ENCODE peak calls at places on chromosomes 4 and X, in five cellular contexts. H is foreskin keratinocyte, G is OCI-LY7, K is mammary epithelial cell, P is thoracic aorta. U is an unnamed sample.

GRCh38 chr4:31998807-31999206 is 1278.6 kb downstream of the PCDH7 start:
- DNase-seq in G (no peak), K (no peak), H (no peak), P (no peak), U (no peak)

GRCh38 chr4:159158083-159158617 is 55.3 kb downstream of the RAPGEF2 start:
- DNase-seq in H (no peak), P (no peak), K (no peak), G (no peak), U (no peak)

GRCh38 chrX:40331766-40332165 is 234.0 kb upstream of the BCOR start:
- DNase-seq in H (no peak), K (no peak), G (no peak), P (no peak), U (no peak)

GRCh38 chr4:147645099-147645498 is 27.9 kb downstream of the TMEM184C start:
- DNase-seq in P (no peak), H (no peak), G (no peak), K (no peak), U (no peak)

GRCh38 chrX:55546956-55547355 is 57.3 kb upstream of the USP51 start:
- DNase-seq in K (no peak), P (no peak), H (no peak), G (no peak), U (no peak)

GRCh38 chrX:148567229-148567628 is 66.8 kb downstream of the AFF2 start:
- DNase-seq in K (peak), G (no peak), H (no peak), P (no peak), U (no peak)

GRCh38 chrX:38018734-38019410 is 12.5 kb downstream of the SYTL5 start:
- DNase-seq in G (no peak), H (no peak), P (no peak), K (no peak), U (no peak)

GRCh38 chr4:78068481-78068880 is 11.4 kb downstream of the FRAS1 start:
- DNase-seq in P (no peak), K (no peak), G (no peak), H (no peak), U (no peak)

GRCh38 chr4:25368315-25368714 is 8.7 kb upstream of the ANAPC4 start:
- DNase-seq in P (no peak), H (no peak), G (no peak), K (no peak), U (no peak)

GRCh38 chr4:78396613-78397291 is 154.8 kb upstream of the ANXA3 start:
- DNase-seq in K (no peak), G (no peak), P (no peak), H (no peak), U (no peak)

GRCh38 chr4:7423391-7423790 is 11.3 kb downstream of the PSAPL1 start:
- DNase-seq in K (no peak), H (no peak), G (no peak), P (no peak), U (no peak)

GRCh38 chr4:77777135-77777777 is 41.9 kb downstream of the CNOT6L start:
- DNase-seq in H (peak), K (peak), P (no peak), G (no peak), U (no peak)

GRCh38 chr4:69881173-69881773 is 21.3 kb upstream of the SULT1E1 start:
- DNase-seq in H (no peak), P (no peak), G (peak), K (peak), U (no peak)

GRCh38 chr4:126916626-126917140 is 716.1 kb upstream of the INTU start:
- DNase-seq in K (peak), H (no peak), P (no peak), G (no peak), U (no peak)

GRCh38 chrX:123959281-123960063 is 2.0 kb upstream of the STAG2 start:
- DNase-seq in H (no peak), K (peak), P (no peak), G (peak), U (no peak)

GRCh38 chr4:101835121-101835904 is 44.8 kb downstream of the BANK1 start:
- DNase-seq in K (peak), H (peak), P (no peak), G (no peak), U (no peak)

GRCh38 chr4:161799687-161800086 is 364.1 kb downstream of the FSTL5 start:
- DNase-seq in P (no peak), K (no peak), H (no peak), G (no peak), U (no peak)

GRCh38 chr4:175531405-175532091 is 280.5 kb downstream of the GPM6A start:
- DNase-seq in K (peak), H (no peak), P (no peak), G (no peak), U (no peak)

GRCh38 chr4:37891221-37892159 is 606 bp downstream of the TBC1D1 start:
- DNase-seq in K (peak), G (peak), P (no peak), H (no peak), U (no peak)

GRCh38 chrX:7515681-7516413 is 327.1 kb upstream of the VCX start:
- DNase-seq in K (peak), P (no peak), G (no peak), H (peak), U (no peak)

GRCh38 chr4:127783026-127783769 is 1.1 kb downstream of the HSPA4L start:
- DNase-seq in H (peak), P (peak), K (peak), G (no peak), U (peak)

GRCh38 chr4:57044996-57045395 is 65.2 kb downstream of the IGFBP7 start:
- DNase-seq in P (no peak), G (no peak), K (no peak), H (no peak), U (no peak)

GRCh38 chr4:123706961-123707360 is 310.4 kb downstream of the SPRY1 start:
- DNase-seq in H (no peak), G (no peak), P (no peak), K (no peak), U (no peak)

GRCh38 chrX:45740291-45740690 is 539.6 kb upstream of the DIPK2B start:
- DNase-seq in K (peak), H (peak), P (no peak), G (no peak), U (no peak)

GRCh38 chr4:36067116-36067515 is 177.2 kb downstream of the ARAP2 start:
- DNase-seq in H (no peak), G (no peak), K (no peak), P (no peak), U (no peak)

GRCh38 chr4:162154862-162155540 is 8.8 kb downstream of the FSTL5 start:
- DNase-seq in P (no peak), H (no peak), G (no peak), K (no peak), U (no peak)

GRCh38 chrX:107978707-107979307 is 3.4 kb downstream of the TEX13B start:
- DNase-seq in H (no peak), K (peak), G (peak), P (no peak), U (no peak)

GRCh38 chr4:4761128-4761991 is 98.1 kb upstream of the MSX1 start:
- DNase-seq in H (no peak), K (no peak), P (no peak), G (peak), U (no peak)

GRCh38 chrX:20414066-20414465 is 147.4 kb upstream of the RPS6KA3 start:
- DNase-seq in K (no peak), H (no peak), G (no peak), P (no peak), U (no peak)

GRCh38 chr4:147088141-147088540 is 142.5 kb upstream of the TTC29 start:
- DNase-seq in P (no peak), K (no peak), H (no peak), G (no peak), U (no peak)

GRCh38 chrX:47358387-47359065 is 11.9 kb upstream of the ZNF157 start:
- DNase-seq in G (peak), H (no peak), K (no peak), P (no peak), U (no peak)

GRCh38 chrX:47360423-47361179 is 9.8 kb upstream of the ZNF157 start:
- DNase-seq in P (no peak), K (no peak), H (no peak), G (no peak), U (no peak)

GRCh38 chrX:47366051-47366722 is 4.2 kb upstream of the ZNF157 start:
- DNase-seq in K (peak), H (peak), P (no peak), G (peak), U (no peak)

GRCh38 chrX:47361538-47362511 is 8.6 kb upstream of the ZNF157 start:
- DNase-seq in H (peak), G (peak), K (peak), P (peak), U (no peak)
- TF ChIP-seq CTCF in H (no peak), G (peak), K (no peak), P (peak), U (no peak)

GRCh38 chr4:139809207-139810157 is 143.9 kb downstream of the MGST2 start:
- DNase-seq in H (no peak), K (no peak), P (no peak), G (no peak), U (no peak)

GRCh38 chr4:139806929-139807328 is 141.3 kb downstream of the MGST2 start:
- DNase-seq in G (no peak), K (no peak), H (no peak), P (no peak), U (no peak)

GRCh38 chr4:139808381-139809206 is 143.0 kb downstream of the MGST2 start:
- DNase-seq in P (no peak), H (no peak), K (no peak), G (no peak), U (no peak)

GRCh38 chr4:139810710-139811109 is 145.1 kb downstream of the MGST2 start:
- DNase-seq in G (no peak), P (no peak), K (no peak), H (no peak), U (no peak)

DNA sequence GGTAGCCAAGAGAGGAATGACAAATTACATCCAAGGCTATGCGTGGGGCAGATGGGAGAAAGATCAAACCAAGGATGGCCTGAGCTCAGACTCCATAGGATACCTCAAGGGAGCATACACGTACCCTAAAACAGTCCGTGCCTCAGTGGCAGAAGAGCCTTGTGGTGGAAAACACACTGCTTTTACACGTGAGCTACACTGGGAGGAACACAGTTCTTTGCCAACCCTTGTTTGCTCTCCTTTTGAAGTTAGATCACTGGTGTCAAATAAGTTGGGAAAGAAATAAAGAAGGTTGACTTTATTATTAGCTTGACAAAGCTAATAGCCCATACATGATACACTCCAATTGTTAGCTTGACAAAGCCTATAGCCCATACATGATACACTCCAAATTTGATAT is 141.9 kb downstream of the MGST2 start:
- DNase-seq in H (no peak), G (no peak), P (no peak), K (no peak), U (no peak)
- TF ChIP-seq CTCF in H (no peak), G (no peak), P (no peak), K (no peak), U (no peak)

DNA sequence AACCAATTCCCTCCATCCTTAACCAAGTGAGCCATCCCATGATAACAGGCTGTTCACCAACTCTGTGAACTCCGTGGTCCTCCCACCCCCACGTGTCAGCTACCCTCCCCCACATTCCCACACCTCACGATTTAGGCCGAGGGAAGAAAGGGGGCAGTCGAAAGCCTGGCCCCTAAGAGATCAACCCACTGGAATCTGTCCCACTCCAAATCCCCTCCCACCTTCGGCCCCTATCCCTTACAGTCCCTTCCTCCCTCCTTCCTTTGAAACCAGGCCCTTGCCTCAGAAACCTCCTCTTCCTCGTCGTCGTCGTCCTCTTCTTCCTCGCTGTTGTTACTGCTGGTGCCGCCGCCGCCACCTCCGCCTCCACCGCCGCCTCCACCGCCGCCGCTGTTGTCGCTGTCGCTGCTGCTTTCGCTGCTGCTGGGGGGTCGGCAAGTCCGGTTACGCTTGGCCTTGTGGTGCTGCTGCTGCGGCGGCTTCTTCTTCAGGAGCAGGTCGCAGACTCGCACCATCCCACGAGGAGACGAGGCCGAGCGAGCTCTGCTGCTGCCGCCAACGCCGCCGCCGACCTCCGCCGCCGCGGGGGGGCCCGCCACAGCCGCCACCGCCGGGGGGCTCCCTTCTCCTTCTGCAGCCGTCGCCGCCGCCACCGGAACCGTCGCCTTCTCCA is 467 bp downstream of the ANKRD17 start:
- DNase-seq in G (peak), H (peak), K (peak), P (peak), U (no peak)
- TF ChIP-seq CTCF in G (peak), H (peak), K (no peak), P (peak), U (no peak)

DNA sequence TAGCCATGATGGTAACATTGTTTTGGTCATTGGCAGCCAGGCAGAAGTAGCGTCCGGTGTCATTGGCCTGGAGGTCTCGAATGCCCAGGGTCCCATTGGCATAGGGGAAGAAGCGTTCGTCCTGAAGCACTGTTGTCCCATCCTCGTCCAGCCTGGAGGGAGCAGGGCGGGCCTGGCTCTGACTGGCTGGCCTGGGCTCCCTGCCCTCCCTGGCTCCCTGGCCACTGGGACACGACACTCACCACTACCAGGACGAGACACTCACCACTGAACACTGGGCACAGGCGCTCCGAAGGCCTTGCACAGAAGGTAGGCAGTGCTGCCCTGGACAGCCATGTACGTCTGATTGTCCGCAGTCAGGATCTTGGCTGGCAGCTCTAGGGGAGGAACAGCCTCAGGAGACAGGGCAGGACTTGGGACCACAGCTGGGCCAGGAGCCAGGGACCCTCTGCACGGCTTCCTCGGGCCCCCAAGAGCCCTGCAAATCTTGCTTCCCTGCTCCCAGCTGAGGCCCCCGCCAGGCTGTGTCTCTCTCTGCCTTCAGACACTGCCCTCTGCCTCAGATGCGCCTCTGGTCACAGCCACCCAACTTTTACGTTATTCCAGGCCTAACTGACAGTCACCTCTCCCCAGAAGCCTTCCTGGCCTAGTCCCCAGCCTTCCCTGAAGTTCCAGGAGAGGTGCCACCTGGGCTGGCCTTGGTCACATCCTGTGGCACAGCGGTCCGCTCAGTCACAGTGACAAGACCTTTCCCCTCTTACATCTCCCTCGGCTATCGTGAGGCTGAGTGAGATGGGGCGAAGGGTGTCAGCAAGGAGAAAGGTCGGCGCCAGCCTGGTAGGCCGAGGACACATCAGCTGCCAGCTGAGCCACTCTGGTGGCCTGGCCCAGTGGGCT is 17.1 kb downstream of the L1CAM start:
- DNase-seq in H (no peak), K (no peak), P (no peak), G (no peak), U (no peak)
- TF ChIP-seq CTCF in H (no peak), K (no peak), P (no peak), G (no peak), U (no peak)

GRCh38 chr4:10803944-10804343 is 119.4 kb upstream of the CLNK start:
- DNase-seq in G (no peak), H (no peak), K (no peak), P (no peak), U (no peak)

GRCh38 chr4:10809905-10810304 is 125.3 kb upstream of the CLNK start:
- DNase-seq in K (no peak), G (no peak), P (no peak), H (no peak), U (no peak)

GRCh38 chr4:10808591-10808990 is 124.0 kb upstream of the CLNK start:
- DNase-seq in H (no peak), K (no peak), G (no peak), P (peak), U (no peak)

GRCh38 chr4:10810411-10810810 is 125.8 kb upstream of the CLNK start:
- DNase-seq in K (no peak), H (no peak), G (no peak), P (no peak), U (no peak)

DNA sequence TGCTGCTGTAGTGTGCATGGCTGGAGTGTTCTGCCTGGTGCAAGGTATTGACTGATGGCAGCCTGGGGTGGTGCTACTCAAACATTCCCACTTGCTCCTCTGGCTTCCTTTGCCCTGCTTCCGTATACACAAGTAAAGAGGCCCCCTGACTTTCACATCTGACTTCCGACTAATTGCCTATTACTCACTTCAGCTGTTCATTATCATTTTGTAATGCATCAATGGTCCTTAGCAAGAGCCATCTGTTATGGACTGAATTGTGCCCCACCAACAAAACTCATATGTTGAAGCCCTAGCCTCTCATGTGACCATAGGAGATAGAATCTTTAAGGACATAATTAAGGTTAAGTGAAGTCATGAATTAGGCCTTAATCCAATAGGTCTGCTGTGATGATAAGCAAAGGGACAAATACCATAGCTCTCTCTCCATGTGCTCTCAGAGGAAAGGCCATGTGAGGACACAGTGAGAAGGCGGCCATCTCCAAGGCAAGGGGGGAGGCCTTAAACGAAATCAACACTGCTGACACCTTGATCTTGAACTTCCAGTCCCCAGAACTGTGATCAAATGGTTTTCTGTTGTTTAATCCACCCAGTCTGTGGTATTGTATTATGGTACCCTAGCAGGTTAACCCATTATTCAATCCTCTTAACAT is 122.6 kb upstream of the CLNK start:
- DNase-seq in G (no peak), H (no peak), P (no peak), K (no peak), U (no peak)
- TF ChIP-seq CTCF in G (no peak), H (no peak), P (no peak), K (no peak), U (no peak)

GRCh38 chrX:68720851-68721250 is 73.4 kb downstream of the STARD8 start:
- DNase-seq in K (no peak), G (no peak), P (no peak), H (no peak), U (no peak)

GRCh38 chrX:68718443-68718820 is 71.0 kb downstream of the STARD8 start:
- DNase-seq in P (no peak), H (no peak), G (no peak), K (no peak), U (no peak)

GRCh38 chrX:68721546-68721945 is 74.1 kb downstream of the STARD8 start:
- DNase-seq in H (no peak), P (no peak), K (no peak), G (no peak), U (no peak)

GRCh38 chrX:68719181-68719903 is 71.9 kb downstream of the STARD8 start:
- DNase-seq in G (no peak), K (no peak), P (no peak), H (no peak), U (no peak)

DNA sequence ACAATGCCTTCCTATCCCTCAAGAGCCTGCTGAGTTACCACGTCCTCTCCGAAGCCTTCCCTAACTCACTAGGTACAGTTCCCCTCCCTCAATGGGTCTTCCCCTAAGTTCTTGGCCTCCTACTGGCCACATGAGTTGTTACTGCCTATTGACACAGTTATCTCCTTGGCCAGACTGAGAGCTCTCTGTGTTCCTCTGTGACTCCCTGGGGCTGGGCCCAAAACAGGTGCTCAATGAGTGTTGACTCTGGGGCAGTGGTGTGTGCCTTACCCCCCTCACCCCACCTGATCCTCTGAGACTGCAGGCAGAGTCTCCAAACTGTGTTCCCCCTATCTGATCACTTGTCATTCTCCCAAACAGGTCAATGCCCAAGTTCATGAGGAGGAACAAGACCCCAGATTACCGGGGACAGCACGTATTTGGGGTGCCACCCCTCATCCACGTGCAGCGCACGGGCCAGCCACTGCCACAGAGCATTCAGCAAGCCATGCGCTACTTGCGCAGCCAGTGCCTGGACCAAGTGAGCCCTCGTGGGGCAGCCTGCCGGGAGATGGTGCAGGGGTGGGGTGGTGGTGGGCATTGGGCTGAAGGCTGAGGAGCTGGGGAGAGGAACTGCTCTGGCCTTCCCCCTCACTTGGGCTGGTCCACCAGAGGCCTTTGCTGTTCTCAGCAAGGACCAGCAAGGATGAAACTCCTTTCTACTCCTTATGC is 72.6 kb downstream of the STARD8 start:
- DNase-seq in G (no peak), P (no peak), K (no peak), H (no peak), U (no peak)
- TF ChIP-seq CTCF in G (no peak), P (no peak), K (peak), H (no peak), U (no peak)